ENCODE peak calls at places on chromosome 12, in nine cellular contexts. N is SW480; Z is AG08396; M is small intestine; O is activated T-cell treated with anti-CD3 and anti-CD28 coated beads for 24 hours; J is HFFc6; E is hippocampal formation; B is activated CD4-positive, alpha-beta T cell treated with anti-CD3 and anti-CD28 coated beads, Interleukin-2, amount 50 U/mL, for 4 hours; R is activated T-helper 1 cell treated with Interleukin-2 at 50 U/mL for 16 hours. L is an unnamed sample.

GRCh38 chr12:108730337-108731104 is 797 bp downstream of the CORO1C start:
- DNase-seq in N (peak; percentile 87), Z (peak; percentile 57), M (peak; percentile 51), O (no peak), J (peak; percentile 77), E (peak; percentile 57), B (peak; percentile 12), R (peak; percentile 5), L (peak; percentile 66)

GRCh38 chr12:42705863-42706262 is 116.3 kb upstream of the PRICKLE1 start:
- DNase-seq in N (no peak), Z (peak; percentile 44), M (no peak), O (no peak), J (peak; percentile 49), E (peak; percentile 15), B (no peak), R (no peak), L (no peak)

GRCh38 chr12:93234641-93235040 is 143.1 kb upstream of the NUDT4 start:
- DNase-seq in N (no peak), Z (no peak), M (no peak), O (no peak), J (no peak), E (no peak), B (no peak), R (no peak), L (no peak)

GRCh38 chr12:86194721-86195120 is 61.5 kb downstream of the MGAT4C start:
- DNase-seq in N (no peak), Z (no peak), M (no peak), O (no peak), J (no peak), E (no peak), B (no peak), R (no peak), L (no peak)

GRCh38 chr12:20704860-20705259 is 9.7 kb downstream of the SLCO1C1 start:
- DNase-seq in N (no peak), Z (no peak), M (no peak), O (no peak), J (no peak), E (no peak), B (no peak), R (no peak), L (no peak)

GRCh38 chr12:12331896-12332295 is 18.1 kb downstream of the MANSC1 start:
- DNase-seq in N (no peak), Z (no peak), M (peak; percentile 82), O (no peak), J (no peak), E (no peak), B (no peak), R (no peak), L (no peak)

GRCh38 chr12:106771425-106771824 is 3.1 kb upstream of the RIC8B start:
- DNase-seq in N (peak; percentile 17), Z (no peak), M (peak; percentile 64), O (no peak), J (no peak), E (no peak), B (no peak), R (no peak), L (no peak)

GRCh38 chr12:71354871-71355270 is 84.7 kb upstream of the LGR5 start:
- DNase-seq in N (no peak), Z (no peak), M (no peak), O (no peak), J (no peak), E (no peak), B (no peak), R (no peak), L (peak; percentile 88)

GRCh38 chr12:38669530-38669929 is 235.9 kb downstream of the CPNE8 start:
- DNase-seq in N (no peak), Z (no peak), M (no peak), O (no peak), J (no peak), E (no peak), B (no peak), R (no peak), L (no peak)

GRCh38 chr12:93571360-93571853 is 1.1 kb upstream of the SOCS2 start:
- DNase-seq in N (peak; percentile 70), Z (peak; percentile 75), M (peak; percentile 51), O (peak; percentile 39), J (peak; percentile 70), E (peak; percentile 25), B (peak; percentile 64), R (peak; percentile 34), L (peak; percentile 60)

GRCh38 chr12:18591473-18591872 is 146.3 kb downstream of the PLCZ1 start:
- DNase-seq in N (no peak), Z (no peak), M (no peak), O (no peak), J (no peak), E (no peak), B (no peak), R (no peak), L (no peak)

GRCh38 chr12:12901158-12901791 is 9.9 kb downstream of the GPRC5A start:
- DNase-seq in N (peak; percentile 89), Z (peak; percentile 48), M (peak; percentile 82), O (no peak), J (peak; percentile 94), E (no peak), B (peak; percentile 6), R (no peak), L (no peak)

GRCh38 chr12:48247181-48247966 is 44.3 kb upstream of the OR10AD1 start:
- DNase-seq in N (no peak), Z (no peak), M (no peak), O (no peak), J (no peak), E (no peak), B (no peak), R (no peak), L (no peak)

GRCh38 chr12:24227550-24227949 is 278.1 kb upstream of the SOX5 start:
- DNase-seq in N (no peak), Z (no peak), M (no peak), O (no peak), J (no peak), E (no peak), B (no peak), R (no peak), L (no peak)

GRCh38 chr12:115599251-115599811 is 678.2 kb downstream of the MED13L start:
- DNase-seq in N (no peak), Z (peak; percentile 18), M (peak; percentile 37), O (no peak), J (no peak), E (no peak), B (no peak), R (no peak), L (no peak)

GRCh38 chr12:685388-685787 is 22.1 kb upstream of the NINJ2 start:
- DNase-seq in N (no peak), Z (no peak), M (peak; percentile 54), O (peak; percentile 65), J (no peak), E (no peak), B (peak; percentile 69), R (peak; percentile 69), L (peak; percentile 26)

GRCh38 chr12:69359531-69360347 is at the start of gene YEATS4:
- DNase-seq in N (peak; percentile 86), Z (peak; percentile 97), M (peak; percentile 95), O (peak; percentile 79), J (peak; percentile 90), E (peak; percentile 80), B (peak; percentile 74), R (peak; percentile 75), L (peak; percentile 94)

GRCh38 chr12:75345531-75345930 is 11.1 kb downstream of the GLIPR1L1 start:
- DNase-seq in N (no peak), Z (no peak), M (no peak), O (no peak), J (no peak), E (no peak), B (no peak), R (no peak), L (no peak)

GRCh38 chr12:45217846-45218245 is 2.0 kb downstream of the ANO6 start:
- DNase-seq in N (no peak), Z (no peak), M (peak; percentile 32), O (no peak), J (no peak), E (no peak), B (no peak), R (no peak), L (peak; percentile 30)

GRCh38 chr12:597926-598568 is 65.2 kb downstream of the NINJ2 start:
- DNase-seq in N (no peak), Z (no peak), M (no peak), O (no peak), J (no peak), E (no peak), B (no peak), R (no peak), L (no peak)

GRCh38 chr12:46531059-46531785 is 158.6 kb upstream of the SLC38A2 start:
- DNase-seq in N (no peak), Z (no peak), M (no peak), O (no peak), J (no peak), E (no peak), B (no peak), R (no peak), L (no peak)

GRCh38 chr12:52005903-52006703 is 643 bp upstream of the TAMALIN start:
- DNase-seq in N (no peak), Z (no peak), M (peak; percentile 46), O (no peak), J (no peak), E (no peak), B (no peak), R (no peak), L (no peak)

GRCh38 chr12:16603916-16604575 is 1.9 kb downstream of the LMO3 start:
- DNase-seq in N (no peak), Z (no peak), M (no peak), O (no peak), J (no peak), E (no peak), B (no peak), R (no peak), L (no peak)

GRCh38 chr12:52682938-52683574 is 2.8 kb upstream of the KRT1 start:
- DNase-seq in N (no peak), Z (no peak), M (no peak), O (no peak), J (no peak), E (no peak), B (no peak), R (no peak), L (no peak)

GRCh38 chr12:123024819-123025391 is 44.4 kb downstream of the ARL6IP4 start:
- DNase-seq in N (no peak), Z (no peak), M (peak; percentile 14), O (no peak), J (peak; percentile 40), E (no peak), B (no peak), R (no peak), L (no peak)

GRCh38 chr12:59808317-59808910 is 212.6 kb downstream of the SLC16A7 start:
- DNase-seq in N (peak; percentile 36), Z (peak; percentile 41), M (peak; percentile 38), O (peak; percentile 7), J (peak; percentile 30), E (no peak), B (no peak), R (no peak), L (peak; percentile 38)

GRCh38 chr12:14630793-14631192 is 63.1 kb upstream of the PLBD1 start:
- DNase-seq in N (no peak), Z (no peak), M (no peak), O (no peak), J (no peak), E (no peak), B (no peak), R (no peak), L (no peak)

L was measured in MM.1S.